ENCODE peak calls at places on chromosomes 16 and 17, in eight cellular contexts. P is H54; C is HEK293T; H is ureter; W is NCI-H2029; K is stimulated activated naive CD8-positive, alpha-beta T cell treated with anti-CD3 and anti-CD28 coated beads, Interleukin-15, Interleukin-2, amounts not matched to agents 100 U/mL and 50 U/mL, for 24 hours; B is stimulated activated CD4-positive, alpha-beta T cell treated with anti-CD3 and anti-CD28 coated beads, TNF-alpha, amount 100 ng/mL, for 4 hours; I is mucosa of gallbladder. T is an unnamed sample.

GRCh38 chr16:8665529-8665928 is 8.9 kb upstream of the ABAT start:
- DNase-seq in K (no peak), I (no peak), C (no peak), W (no peak), H (no peak), B (no peak), P (no peak), T (no peak)

GRCh38 chr17:52027620-52028019 is 130.9 kb downstream of the CA10 start:
- DNase-seq in K (no peak), W (no peak), I (no peak), C (no peak), P (peak), H (no peak), B (no peak), T (no peak)

GRCh38 chr16:12078405-12079245 is 102.1 kb downstream of the SNX29 start:
- DNase-seq in P (no peak), C (no peak), B (no peak), W (no peak), H (peak), I (no peak), K (no peak), T (no peak)

GRCh38 chr17:30352247-30352814 is 18.5 kb upstream of the TMIGD1 start:
- DNase-seq in K (peak), H (no peak), C (no peak), W (no peak), P (no peak), I (no peak), B (no peak), T (no peak)

GRCh38 chr17:2691069-2691871 is 20.3 kb downstream of the CLUH start:
- DNase-seq in H (no peak), I (no peak), B (no peak), K (no peak), P (no peak), W (no peak), C (no peak), T (peak)

GRCh38 chr17:6450926-6451717 is 6.9 kb downstream of the PIMREG start:
- DNase-seq in I (no peak), B (no peak), C (no peak), K (no peak), H (no peak), W (no peak), P (no peak), T (no peak)

GRCh38 chr16:82924075-82924854 is 297.5 kb downstream of the CDH13 start:
- DNase-seq in K (no peak), W (no peak), I (no peak), C (no peak), H (no peak), B (no peak), P (no peak), T (no peak)

GRCh38 chr17:43723697-43724359 is 34.8 kb downstream of the SOST start:
- DNase-seq in K (no peak), W (no peak), C (peak), I (no peak), H (no peak), P (peak), B (no peak), T (no peak)

GRCh38 chr16:49048557-49048956 is 233.1 kb downstream of the CBLN1 start:
- DNase-seq in B (no peak), C (no peak), H (no peak), K (no peak), I (no peak), W (no peak), P (peak), T (no peak)

GRCh38 chr17:6231465-6231864 is 161.3 kb downstream of the WSCD1 start:
- DNase-seq in I (no peak), W (no peak), P (no peak), H (no peak), B (no peak), K (no peak), C (no peak), T (no peak)

GRCh38 chr17:8836821-8837426 is 30.6 kb downstream of the PIK3R6 start:
- DNase-seq in W (no peak), P (no peak), H (peak), K (no peak), C (no peak), I (no peak), B (no peak), T (no peak)

GRCh38 chr16:68499011-68499410 is 40.1 kb upstream of the ZFP90 start:
- DNase-seq in H (no peak), P (no peak), C (no peak), B (no peak), I (no peak), W (peak), K (no peak), T (no peak)

GRCh38 chr17:75889454-75889853 is 7.3 kb downstream of the TRIM65 start:
- DNase-seq in C (no peak), I (no peak), H (no peak), W (no peak), K (no peak), P (no peak), B (no peak), T (no peak)

GRCh38 chr16:51383909-51384308 is 232.8 kb upstream of the SALL1 start:
- DNase-seq in K (no peak), B (no peak), H (no peak), P (no peak), C (no peak), W (no peak), I (no peak), T (no peak)

GRCh38 chr17:74519951-74520553 is 11.2 kb downstream of the CD300LB start:
- DNase-seq in H (peak), K (no peak), C (no peak), P (no peak), B (no peak), W (no peak), I (peak), T (peak)

GRCh38 chr17:39867891-39868553 is at the start of gene ZPBP2:
- DNase-seq in B (peak), C (no peak), W (no peak), P (no peak), H (no peak), K (peak), I (no peak), T (no peak)

GRCh38 chr16:8260140-8260539 is 330.2 kb downstream of the TMEM114 start:
- DNase-seq in P (no peak), H (no peak), I (no peak), W (no peak), B (no peak), K (no peak), C (no peak), T (no peak)

GRCh38 chr16:81189100-81189664 is 49.3 kb upstream of the BCO1 start:
- DNase-seq in B (no peak), H (peak), P (no peak), C (no peak), K (no peak), I (peak), W (peak), T (peak)

GRCh38 chr16:54510619-54511018 is 224.0 kb upstream of the IRX3 start:
- DNase-seq in B (no peak), C (no peak), I (no peak), K (no peak), P (no peak), W (no peak), H (no peak), T (no peak)

GRCh38 chr17:69773081-69773480 is 301.9 kb upstream of the KCNJ16 start:
- DNase-seq in P (no peak), K (no peak), C (no peak), H (no peak), B (no peak), I (no peak), W (peak), T (no peak)

GRCh38 chr17:13727441-13728171 is 125.9 kb upstream of the HS3ST3A1 start:
- DNase-seq in K (no peak), P (no peak), B (no peak), C (no peak), H (no peak), I (no peak), W (no peak), T (no peak)

GRCh38 chr16:9159839-9160550 is 68.6 kb downstream of the HAPSTR1 start:
- DNase-seq in H (peak), C (peak), W (peak), P (peak), I (peak), B (no peak), K (peak), T (no peak)

GRCh38 chr16:63856537-63856936 is 1265.3 kb downstream of the CDH11 start:
- DNase-seq in K (no peak), P (no peak), H (no peak), I (no peak), B (no peak), C (no peak), W (no peak), T (no peak)